ENCODE peak calls at places on chromosomes 3 and 15, in seven cellular contexts. L is naive thymus-derived CD4-positive, alpha-beta T cell; B is AG08396; H is HFFc6; M is NCI-H524; C is AML-193; T is activated CD4-positive, alpha-beta T cell treated with anti-CD3 and anti-CD28 coated beads for 4 hours. J is an unnamed sample.

GRCh38 chr3:13411186-13411860 is 8.8 kb downstream of the NUP210 start:
- DNase-seq in C (no peak), M (no peak), H (no peak), T (no peak), L (no peak), B (no peak), J (no peak)

GRCh38 chr15:51580982-51581381 is 41.6 kb downstream of the DMXL2 start:
- DNase-seq in L (no peak), H (no peak), T (no peak), B (no peak), C (no peak), M (no peak), J (no peak)

GRCh38 chr15:39301589-39301999 is 279.3 kb upstream of the THBS1 start:
- DNase-seq in H (peak), C (no peak), B (no peak), M (no peak), T (no peak), L (no peak), J (no peak)

GRCh38 chr3:66073464-66074141 is 34.9 kb upstream of the MAGI1 start:
- DNase-seq in H (no peak), T (no peak), M (no peak), L (no peak), B (no peak), C (no peak), J (no peak)

GRCh38 chr3:102159810-102160451 is 274.9 kb upstream of the ZPLD1 start:
- DNase-seq in L (no peak), M (no peak), H (no peak), B (no peak), C (no peak), T (no peak), J (no peak)

GRCh38 chr3:74537857-74538256 is 76.6 kb downstream of the CNTN3 start:
- DNase-seq in C (no peak), B (no peak), H (no peak), T (no peak), L (no peak), M (no peak), J (no peak)

GRCh38 chr3:126621627-126622345 is 33.1 kb downstream of the TXNRD3 start:
- DNase-seq in L (no peak), H (peak), M (no peak), T (no peak), B (no peak), C (no peak), J (no peak)

GRCh38 chr15:66882251-66883020 is 180.4 kb downstream of the SMAD6 start:
- DNase-seq in L (no peak), T (no peak), C (no peak), B (peak), H (peak), M (no peak), J (no peak)

GRCh38 chr3:75001330-75001729 is 386.9 kb upstream of the CNTN3 start:
- DNase-seq in M (peak), L (no peak), T (no peak), C (peak), H (no peak), B (peak), J (no peak)

GRCh38 chr3:33358172-33358781 is 81.0 kb downstream of the FBXL2 start:
- DNase-seq in C (no peak), H (no peak), L (no peak), B (no peak), M (no peak), T (no peak), J (no peak)

GRCh38 chr15:52068004-52068403 is 44.6 kb downstream of the BCL2L10 start:
- DNase-seq in L (no peak), C (no peak), T (no peak), B (no peak), H (peak), M (no peak), J (no peak)

GRCh38 chr15:94731286-94731685 is 499.9 kb downstream of the MCTP2 start:
- DNase-seq in M (no peak), T (no peak), L (no peak), C (no peak), H (no peak), B (no peak), J (no peak)

GRCh38 chr3:57094011-57094535 is 33.6 kb downstream of the SPATA12 start:
- DNase-seq in M (no peak), T (no peak), H (no peak), B (no peak), L (no peak), C (no peak), J (no peak)

GRCh38 chr3:162217603-162218002 is 721.0 kb downstream of the OTOL1 start:
- DNase-seq in B (peak), T (no peak), L (no peak), H (peak), M (no peak), C (no peak), J (no peak)

GRCh38 chr15:70053006-70053702 is 44.6 kb downstream of the TLE3 start:
- DNase-seq in H (no peak), B (no peak), M (no peak), T (no peak), C (no peak), L (no peak), J (no peak)

GRCh38 chr15:95365615-95366107 is 964.8 kb upstream of the NR2F2 start:
- DNase-seq in T (no peak), M (no peak), L (no peak), B (no peak), C (peak), H (no peak), J (peak)

GRCh38 chr3:71454513-71455423 is 128.8 kb downstream of the FOXP1 start:
- DNase-seq in T (peak), B (no peak), L (peak), M (no peak), C (no peak), H (no peak), J (no peak)

GRCh38 chr15:47548189-47548588 is 169.1 kb upstream of the SEMA6D start:
- DNase-seq in T (no peak), M (no peak), H (no peak), C (no peak), L (no peak), B (no peak), J (no peak)

GRCh38 chr3:160331127-160331937 is 67.7 kb downstream of the IFT80 start:
- DNase-seq in H (peak), C (no peak), B (no peak), L (no peak), M (no peak), T (no peak), J (no peak)

GRCh38 chr15:76253851-76254440 is 57.3 kb downstream of the ETFA start:
- DNase-seq in B (no peak), C (no peak), M (peak), L (no peak), H (no peak), T (no peak), J (no peak)

GRCh38 chr3:46848271-46849097 is 14.8 kb downstream of the MYL3 start:
- DNase-seq in M (no peak), T (peak), C (peak), H (peak), B (peak), L (no peak), J (no peak)

GRCh38 chr3:43531835-43532234 is 90.0 kb downstream of the ANO10 start:
- DNase-seq in T (no peak), C (no peak), B (peak), H (peak), M (no peak), L (no peak), J (no peak)

GRCh38 chr3:73086071-73086494 is 24.6 kb downstream of the EBLN2 start:
- DNase-seq in C (peak), B (peak), T (peak), H (peak), M (peak), L (peak), J (no peak)

GRCh38 chr3:15647629-15648167 is 46.2 kb downstream of the BTD start:
- DNase-seq in H (peak), C (peak), T (peak), M (no peak), L (peak), B (peak), J (peak)